ENCODE peak calls at places on chromosomes 1 and 21, in four cellular contexts. A, F, Y and E are unnamed samples.

GRCh38 chr1:145792484-145792883 is 31.4 kb downstream of the RNF115 start:
- DNase-seq in F (no peak), Y (no peak), A (no peak), E (no peak)

GRCh38 chr1:200991039-200991698 is 32.3 kb downstream of the KIF21B start:
- DNase-seq in F (no peak), Y (no peak), A (no peak), E (no peak)

GRCh38 chr21:45332415-45332814 is 44.7 kb upstream of the POFUT2 start:
- DNase-seq in Y (no peak), A (no peak), F (no peak), E (no peak)

GRCh38 chr21:16294128-16294527 is 564.3 kb downstream of the USP25 start:
- DNase-seq in Y (no peak), F (no peak), A (no peak), E (no peak)

GRCh38 chr1:203036135-203036534 is 9.8 kb downstream of the PPFIA4 start:
- DNase-seq in F (no peak), Y (no peak), A (no peak), E (no peak)

GRCh38 chr1:156796340-156797097 is 20.1 kb downstream of the SH2D2A start:
- DNase-seq in Y (no peak), A (no peak), F (no peak), E (no peak)

GRCh38 chr1:17507916-17508315 is 31.6 kb upstream of the ARHGEF10L start:
- DNase-seq in F (no peak), A (peak; percentile 45), Y (no peak), E (no peak)

GRCh38 chr1:228766788-228767187 is 31.5 kb downstream of the RHOU start:
- DNase-seq in F (no peak), Y (no peak), A (no peak), E (no peak)

GRCh38 chr1:38964140-38964548 is 22.5 kb upstream of the RHBDL2 start:
- DNase-seq in Y (peak; percentile 17), A (peak; percentile 13), F (peak; percentile 4), E (no peak)

GRCh38 chr1:47452426-47452825 is 14.6 kb downstream of the FOXD2 start:
- DNase-seq in Y (no peak), F (no peak), A (no peak), E (no peak)

GRCh38 chr1:233394860-233395717 is 67.6 kb downstream of the MAP3K21 start:
- DNase-seq in A (peak; percentile 17), F (peak; percentile 11), Y (peak; percentile 59), E (no peak)

GRCh38 chr1:152034324-152034653 is 2.5 kb downstream of the S100A11 start:
- DNase-seq in F (no peak), Y (no peak), A (no peak), E (no peak)

GRCh38 chr1:22369294-22370189 is 82.1 kb upstream of the ZBTB40 start:
- DNase-seq in F (no peak), Y (no peak), A (no peak), E (no peak)

GRCh38 chr1:89900791-89901708 is 80.2 kb downstream of the LRRC8D start:
- DNase-seq in Y (no peak), A (no peak), F (no peak), E (no peak)

GRCh38 chr1:233227930-233228465 is 67.5 kb downstream of the PCNX2 start:
- DNase-seq in A (no peak), Y (no peak), F (no peak), E (no peak)

GRCh38 chr1:204980870-204981405 is 62.1 kb upstream of the CNTN2 start:
- DNase-seq in Y (no peak), A (no peak), F (no peak), E (no peak)

GRCh38 chr1:51924455-51924854 is 45.9 kb upstream of the NRDC start:
- DNase-seq in F (peak; percentile 3), Y (no peak), A (no peak), E (no peak)

GRCh38 chr1:247294282-247294681 is 37.4 kb downstream of the ZNF496 start:
- DNase-seq in A (no peak), F (no peak), Y (no peak), E (peak; percentile 43)

GRCh38 chr1:154869351-154870116 is 547 bp downstream of the KCNN3 start:
- DNase-seq in A (no peak), F (no peak), Y (no peak), E (no peak)

GRCh38 chr1:241611063-241611462 is 29.1 kb downstream of the CHML start:
- DNase-seq in F (no peak), Y (peak; percentile 31), A (no peak), E (no peak)

GRCh38 chr1:14165289-14165867 is 433.1 kb upstream of the KAZN start:
- DNase-seq in F (no peak), A (no peak), Y (no peak), E (no peak)

GRCh38 chr1:155083865-155084721 is 5.5 kb downstream of the EFNA3 start:
- DNase-seq in A (no peak), Y (peak; percentile 57), F (no peak), E (peak; percentile 84)

GRCh38 chr1:246815693-246816270 is 91.6 kb downstream of the SCCPDH start:
- DNase-seq in F (no peak), Y (no peak), A (no peak), E (no peak)

GRCh38 chr1:70895531-70895930 is 152.1 kb downstream of the PTGER3 start:
- DNase-seq in A (no peak), Y (no peak), F (no peak), E (no peak)

GRCh38 chr1:53126495-53126894 is 15.9 kb downstream of the SLC1A7 start:
- DNase-seq in Y (no peak), A (no peak), F (no peak), E (no peak)

GRCh38 chr1:242828828-242829227 is 304.3 kb upstream of the PLD5 start:
- DNase-seq in Y (no peak), F (no peak), A (no peak), E (no peak)

GRCh38 chr1:162128693-162129356 is 59.3 kb downstream of the NOS1AP start:
- DNase-seq in Y (no peak), F (no peak), A (no peak), E (no peak)

GRCh38 chr1:15525043-15525958 is 1.3 kb upstream of the CASP9 start:
- DNase-seq in Y (no peak), F (peak; percentile 99), A (peak; percentile 31), E (peak; percentile 39)

GRCh38 chr1:62595647-62596046 is 1.7 kb upstream of the ANGPTL3 start:
- DNase-seq in A (no peak), F (no peak), Y (no peak), E (no peak)

GRCh38 chr1:27301582-27302199 is 20.3 kb upstream of the TMEM222 start:
- DNase-seq in A (no peak), F (no peak), Y (no peak), E (no peak)

GRCh38 chr1:234372011-234372757 is 1.1 kb upstream of the COA6 start:
- DNase-seq in Y (no peak), A (no peak), F (no peak), E (no peak)

GRCh38 chr1:162357681-162358266 is 18.9 kb downstream of the SPATA46 start:
- DNase-seq in A (no peak), F (no peak), Y (peak; percentile 48), E (no peak)